ENCODE peak calls at places on chromosome 4, in ten cellular contexts. V, H, U, E, J, W, A, Q, X and L are unnamed samples. For H3K27me3, the result is how much of the 10 kb centered on the place peaks cover.

GRCh38 chr4:97645437-97645836 is 497.8 kb downstream of the STPG2 start:
- DNase-seq in A (no peak), E (no peak), Q (no peak), H (no peak), J (no peak), W (no peak), X (no peak), U (no peak), V (no peak), L (no peak)

GRCh38 chr4:108933046-108933445 is 170.2 kb upstream of the ETNPPL start:
- DNase-seq in H (no peak), Q (no peak), A (no peak), U (no peak), V (no peak), X (no peak), E (no peak), W (no peak), J (no peak), L (no peak)

GRCh38 chr4:102868153-102868781 is 525 bp upstream of the CISD2 start:
- DNase-seq in Q (no peak), V (no peak), W (no peak), J (no peak), U (peak), X (no peak), A (peak), E (no peak), H (no peak), L (peak)

GRCh38 chr4:158315706-158316105 is 105.4 kb downstream of the TMEM144 start:
- DNase-seq in W (no peak), A (no peak), V (peak), H (peak), X (peak), U (no peak), Q (no peak), J (no peak), E (no peak), L (no peak)

GRCh38 chr4:155590751-155591150 is 75.9 kb upstream of the GUCY1A1 start:
- DNase-seq in V (no peak), A (no peak), W (no peak), J (no peak), Q (no peak), H (no peak), E (no peak), U (no peak), X (no peak), L (no peak)

GRCh38 chr4:56530269-56531148 is 24.9 kb downstream of the ARL9 start:
- DNase-seq in H (peak), V (peak), A (peak), W (peak), J (peak), Q (peak), X (peak), U (peak), E (peak), L (peak)

GRCh38 chr4:130067419-130067818 is 971.5 kb downstream of the C4orf33 start:
- DNase-seq in H (no peak), U (no peak), W (no peak), E (no peak), J (no peak), Q (no peak), X (no peak), V (no peak), A (no peak), L (no peak)

GRCh38 chr4:33060873-33061542 is 2340.8 kb downstream of the PCDH7 start:
- DNase-seq in A (peak), W (no peak), V (peak), E (peak), H (peak), J (no peak), U (no peak), X (peak), Q (no peak), L (no peak)

GRCh38 chr4:38190717-38191178 is 230.6 kb downstream of the PTTG2 start:
- DNase-seq in W (no peak), U (peak), V (peak), E (peak), X (peak), Q (no peak), H (peak), A (peak), J (no peak), L (peak)

GRCh38 chr4:132593717-132594400 is 555.2 kb upstream of the PCDH10 start:
- DNase-seq in E (peak), H (peak), A (no peak), V (no peak), U (no peak), W (no peak), J (no peak), X (no peak), Q (no peak), L (no peak)

GRCh38 chr4:98786866-98787265 is 128.5 kb upstream of the TSPAN5 start:
- DNase-seq in E (no peak), J (no peak), U (no peak), A (no peak), Q (no peak), W (no peak), H (no peak), V (peak), X (peak), L (no peak)

GRCh38 chr4:140718240-140718639 is 37.9 kb downstream of the TBC1D9 start:
- DNase-seq in Q (no peak), J (no peak), W (no peak), H (peak), V (peak), U (no peak), A (no peak), E (peak), X (peak), L (no peak)

GRCh38 chr4:152100378-152101201 is 339.8 kb upstream of the GATB start:
- DNase-seq in E (peak), V (no peak), H (no peak), U (no peak), W (no peak), J (peak), A (no peak), X (no peak), Q (no peak), L (no peak)

GRCh38 chr4:87036713-87037112 is 101.9 kb downstream of the AFF1 start:
- DNase-seq in Q (no peak), X (no peak), J (no peak), E (no peak), W (no peak), H (no peak), V (no peak), A (no peak), U (no peak), L (no peak)

GRCh38 chr4:8306511-8307021 is 37.0 kb downstream of the HTRA3 start:
- DNase-seq in W (no peak), U (peak), A (peak), H (no peak), V (peak), J (no peak), Q (peak), E (no peak), X (peak), L (peak)

DNA sequence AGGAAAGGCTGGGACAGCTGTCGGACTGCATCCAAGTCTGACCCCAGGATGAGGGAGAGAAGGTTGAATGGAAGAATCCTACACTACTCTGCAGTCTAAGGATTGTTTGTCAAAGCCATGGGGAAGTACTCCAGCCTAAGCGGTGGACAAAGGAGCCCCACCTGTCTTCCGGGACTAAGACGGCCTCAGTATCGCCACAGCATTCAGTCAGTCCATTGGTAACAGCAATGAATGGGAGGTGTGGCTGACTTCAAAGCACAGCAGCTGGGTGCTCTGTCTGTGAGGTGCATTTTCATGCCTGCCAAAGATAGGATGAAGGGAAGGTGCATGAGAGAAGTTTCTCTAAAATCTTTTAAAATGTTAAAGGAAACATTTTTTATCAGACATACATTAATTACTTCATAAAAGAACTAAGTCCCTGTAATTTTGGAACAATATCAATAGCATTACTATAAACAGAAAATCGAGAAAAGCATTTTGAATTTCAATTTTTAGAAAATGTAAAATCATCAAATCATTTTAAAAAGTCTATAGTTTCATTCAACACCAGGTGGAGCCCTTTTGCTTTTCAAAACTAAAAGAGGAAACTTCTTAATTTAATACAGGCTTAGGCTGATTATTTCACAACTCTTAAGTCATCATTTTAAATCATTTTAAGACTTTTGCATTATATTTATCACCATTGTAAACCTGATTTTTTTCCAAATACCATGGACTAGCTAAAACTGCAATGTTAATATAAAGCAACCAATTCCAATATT is 27.6 kb upstream of the INTU start:
- DNase-seq in U (no peak), Q (no peak), A (no peak), E (peak), W (no peak), J (no peak), H (peak), V (peak), X (peak), L (no peak)
- H3K4me3 ChIP-seq in U (no peak), Q (no peak), A (no peak), E (no peak), W (no peak), J (no peak), H (no peak), V (no peak), X (no peak), L (no peak)

DNA sequence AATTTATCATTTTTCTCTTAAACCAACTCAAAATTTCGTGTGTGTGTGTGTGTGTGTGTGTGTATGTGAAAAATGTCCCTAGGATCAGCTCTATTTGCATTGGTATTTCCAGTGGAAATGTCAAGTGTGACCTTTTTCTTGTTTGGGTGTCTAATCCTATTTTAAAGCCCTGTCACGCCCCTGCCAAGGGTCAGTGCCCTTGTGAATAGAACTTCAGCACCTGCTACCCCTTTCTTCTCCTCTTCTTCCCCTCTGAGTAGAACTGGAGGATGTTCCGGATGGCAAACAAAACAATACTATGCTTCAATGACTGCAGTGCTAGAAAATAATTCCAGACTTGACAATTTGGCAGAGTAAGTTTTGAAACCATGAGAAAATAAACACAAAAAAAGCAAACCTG is 67.3 kb downstream of the SPRY1 start:
- DNase-seq in A (no peak), E (no peak), U (no peak), V (no peak), J (no peak), Q (no peak), H (no peak), X (no peak), W (no peak), L (no peak)
- H3K27ac ChIP-seq in A (no peak), E (no peak), U (no peak), V (no peak), J (no peak), Q (no peak), H (no peak), X (no peak), W (no peak), L (no peak)

DNA sequence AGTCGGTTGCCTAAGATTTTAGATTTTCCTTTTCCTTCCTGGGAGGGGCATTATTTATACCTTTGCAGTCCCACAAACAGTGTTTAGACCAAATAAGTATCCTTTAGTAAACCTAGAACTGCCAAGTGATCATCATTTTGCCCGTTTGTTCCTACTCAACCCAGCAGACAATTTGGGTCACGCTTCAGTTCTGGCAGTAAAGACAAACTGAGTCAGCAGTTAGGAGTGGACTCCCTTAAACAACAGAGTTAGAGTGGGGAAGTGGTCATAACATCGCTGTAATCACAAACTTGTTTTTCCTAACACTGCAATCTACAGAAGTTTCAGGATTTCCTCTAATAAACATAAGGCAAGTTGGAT is 782 bp upstream of the WDFY3 start:
- DNase-seq in Q (no peak), A (no peak), X (peak), V (peak), J (no peak), E (no peak), W (no peak), H (peak), U (no peak), L (no peak)
- H3K27me3 ChIP-seq in Q (under half), A (under half), X (under half), V (under half), J (under half), E (under half), W (under half), H (under half), U (under half), L (under half)

GRCh38 chr4:53364624-53365023 is 1.2 kb downstream of the SCFD2 start:
- DNase-seq in V (no peak), J (no peak), W (no peak), E (no peak), U (no peak), X (no peak), H (no peak), A (no peak), Q (no peak), L (no peak)
- H3K4me3 ChIP-seq in V (peak), J (peak), W (no peak), E (peak), U (peak), X (peak), H (peak), A (peak), Q (peak), L (peak)

GRCh38 chr4:48175806-48176205 is 41.8 kb upstream of the TXK start:
- DNase-seq in W (no peak), H (peak), U (no peak), V (no peak), A (no peak), Q (no peak), X (no peak), E (peak), J (no peak), L (no peak)
- H3K27ac ChIP-seq in W (no peak), H (no peak), U (no peak), V (no peak), A (no peak), Q (no peak), X (no peak), E (no peak), J (no peak), L (no peak)

DNA sequence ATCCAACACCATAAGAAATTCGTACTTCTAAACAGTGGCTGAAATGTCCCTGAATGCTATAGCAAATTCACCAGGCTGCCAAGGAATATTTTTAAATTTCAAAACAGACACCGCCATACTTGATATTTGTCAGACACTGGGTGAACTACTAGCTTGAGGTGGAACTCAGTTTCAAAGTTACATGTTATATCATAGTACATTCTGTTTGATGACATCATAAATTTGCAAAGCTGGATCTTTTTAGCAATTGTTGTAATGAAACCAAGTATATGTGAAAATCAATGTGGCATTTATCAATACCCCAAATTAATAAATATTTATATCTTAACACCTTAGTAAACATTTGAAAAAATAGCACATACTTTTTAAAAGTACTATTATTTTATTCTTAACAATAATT is 14.2 kb downstream of the ART3 start:
- DNase-seq in A (no peak), E (no peak), Q (no peak), V (no peak), U (no peak), H (no peak), J (no peak), X (no peak), W (no peak), L (no peak)
- H3K27me3 ChIP-seq in A (under half), E (under half), Q (under half), V (under half), U (under half), H (under half), J (under half), X (under half), W (under half), L (under half)

GRCh38 chr4:28241021-28241420 is 1380.4 kb downstream of the STIM2 start:
- DNase-seq in W (no peak), J (no peak), V (no peak), H (peak), E (no peak), Q (no peak), A (no peak), X (peak), U (no peak), L (no peak)
- H3K4me3 ChIP-seq in W (no peak), J (no peak), V (no peak), H (no peak), E (no peak), Q (no peak), A (no peak), X (peak), U (no peak), L (no peak)

DNA sequence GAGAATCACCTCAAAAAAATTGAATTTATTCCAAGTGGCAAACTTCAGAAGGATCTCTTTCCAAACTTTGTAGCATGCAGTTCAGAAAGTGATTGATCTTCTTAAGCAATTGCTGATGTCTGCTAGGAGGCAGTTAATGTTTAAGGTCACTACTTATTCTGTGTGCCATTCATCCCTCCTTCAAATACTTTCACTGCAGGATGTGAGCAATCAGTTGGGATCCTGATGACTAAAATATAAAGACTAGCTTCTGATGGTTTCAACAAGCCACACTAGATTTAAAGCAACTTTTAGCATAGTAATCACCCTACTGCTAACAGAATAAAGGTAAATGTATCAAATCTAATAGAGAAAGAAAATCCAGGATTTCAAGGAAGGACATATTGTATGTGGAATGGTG is 414.1 kb downstream of the ADGRL3 start:
- DNase-seq in Q (no peak), V (no peak), H (peak), W (no peak), E (peak), X (no peak), U (no peak), A (no peak), J (no peak), L (no peak)
- H3K27ac ChIP-seq in Q (no peak), V (no peak), H (no peak), W (no peak), E (no peak), X (no peak), U (no peak), A (no peak), J (no peak), L (no peak)

DNA sequence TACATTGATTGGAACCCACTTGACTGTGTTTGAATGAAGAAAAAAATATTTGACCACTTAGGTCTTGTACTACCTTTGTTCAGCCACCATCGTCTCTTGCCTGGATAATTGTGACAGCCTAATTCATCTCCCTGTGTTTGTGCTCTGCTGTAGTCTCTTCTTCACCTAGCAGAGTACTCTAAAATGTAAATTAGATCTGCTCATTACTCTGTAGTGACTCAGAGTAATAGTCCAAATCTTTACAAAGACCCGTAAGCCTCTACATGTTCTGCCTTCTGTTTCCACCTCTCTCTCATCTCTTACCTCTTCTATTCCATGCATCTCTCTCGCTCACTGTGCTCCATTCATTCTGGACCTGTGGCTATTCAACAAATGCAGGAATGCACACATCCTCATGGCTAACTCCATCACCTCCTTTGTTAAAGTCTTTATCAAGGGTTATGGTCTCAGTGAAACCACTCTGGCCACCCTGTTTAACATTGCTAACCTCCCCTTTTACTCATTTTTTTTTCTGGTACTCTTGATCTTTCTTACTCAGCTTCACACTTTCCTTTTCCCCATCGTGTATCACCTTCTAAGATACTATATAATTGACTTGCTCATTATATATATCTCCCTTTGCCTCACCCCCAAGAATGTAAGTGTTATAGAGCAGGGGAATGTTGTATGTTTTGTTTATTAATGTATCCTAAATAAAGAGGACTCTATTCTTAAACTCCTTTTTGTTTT is 98.4 kb downstream of the STIM2 start:
- DNase-seq in E (no peak), X (no peak), A (no peak), J (no peak), U (no peak), Q (no peak), V (no peak), H (no peak), W (no peak), L (no peak)
- H3K27me3 ChIP-seq in E (under half), X (under half), A (under half), J (under half), U (under half), Q (under half), V (under half), H (under half), W (under half), L (under half)